ENCODE peak calls at places on chromosomes 7 and 10, in eight cellular contexts. V, E, B, R, N, C, D and K are unnamed samples. For H3K36me3 and H3K4me1, the result is how much of the 10 kb centered on the place peaks cover.

GRCh38 chr10:122446668-122447410 is 7.6 kb upstream of the ARMS2 start:
- DNase-seq in D (no peak), B (no peak), V (no peak), N (peak), C (no peak), R (no peak), E (no peak), K (no peak)

GRCh38 chr10:62172465-62172864 is 96.2 kb downstream of the RTKN2 start:
- DNase-seq in C (no peak), B (no peak), N (no peak), V (no peak), D (no peak), R (no peak), E (no peak), K (no peak)

GRCh38 chr7:4102231-4102841 is 579.8 kb upstream of the FOXK1 start:
- DNase-seq in V (no peak), R (no peak), B (no peak), N (no peak), C (no peak), E (no peak), D (no peak), K (no peak)

GRCh38 chr7:100198266-100198665 is 20.5 kb downstream of the STAG3 start:
- DNase-seq in V (no peak), R (no peak), E (no peak), C (no peak), B (no peak), D (no peak), N (no peak), K (no peak)

GRCh38 chr10:29493697-29494096 is 141.1 kb downstream of the SVIL start:
- DNase-seq in B (no peak), E (no peak), V (no peak), R (no peak), N (no peak), D (no peak), C (no peak), K (no peak)

GRCh38 chr7:7474436-7474835 is 61.2 kb downstream of the COL28A1 start:
- DNase-seq in C (no peak), E (no peak), B (no peak), N (no peak), V (no peak), D (no peak), R (no peak), K (no peak)

GRCh38 chr10:97534746-97535367 is 36.1 kb downstream of the UBTD1 start:
- DNase-seq in C (no peak), R (no peak), N (peak), B (no peak), D (no peak), E (no peak), V (peak), K (no peak)

GRCh38 chr7:152369518-152369917 is 66.3 kb downstream of the KMT2C start:
- DNase-seq in B (no peak), N (no peak), R (no peak), V (no peak), D (no peak), C (no peak), E (no peak), K (no peak)

GRCh38 chr10:131204406-131205152 is 106.9 kb downstream of the TCERG1L start:
- DNase-seq in B (no peak), D (peak), R (no peak), N (peak), E (no peak), C (no peak), V (no peak), K (no peak)

GRCh38 chr10:108597657-108598319 is 1325.5 kb downstream of the XPNPEP1 start:
- DNase-seq in C (no peak), D (no peak), N (peak), V (no peak), R (no peak), E (no peak), B (no peak), K (no peak)

GRCh38 chr10:36717118-36717517 is 408.3 kb upstream of the ANKRD30A start:
- DNase-seq in R (no peak), B (no peak), V (no peak), D (no peak), E (no peak), C (no peak), N (no peak), K (no peak)

GRCh38 chr10:103443475-103444185 is 8.5 kb downstream of the CALHM2 start:
- DNase-seq in N (no peak), E (no peak), C (no peak), R (no peak), D (no peak), V (no peak), B (no peak), K (no peak)

GRCh38 chr10:128092454-128092853 is 33.8 kb downstream of the MKI67 start:
- DNase-seq in C (no peak), V (no peak), R (no peak), D (no peak), B (no peak), E (no peak), N (peak), K (no peak)

GRCh38 chr10:48594371-48594770 is 10.5 kb downstream of the ARHGAP22 start:
- DNase-seq in C (no peak), N (no peak), R (no peak), D (no peak), B (no peak), E (no peak), V (no peak), K (no peak)

GRCh38 chr10:72175166-72175565 is 40.6 kb upstream of the ANAPC16 start:
- DNase-seq in R (no peak), D (no peak), B (no peak), N (no peak), C (no peak), V (no peak), E (no peak), K (no peak)

GRCh38 chr10:86914734-86915133 is 42.7 kb downstream of the MMRN2 start:
- DNase-seq in B (no peak), C (no peak), D (no peak), V (no peak), E (no peak), R (no peak), N (no peak), K (no peak)

GRCh38 chr10:12634532-12634931 is 285.2 kb downstream of the CAMK1D start:
- DNase-seq in C (no peak), R (no peak), V (no peak), B (no peak), D (no peak), N (no peak), E (no peak), K (no peak)

GRCh38 chr7:150857276-150858055 is 5.1 kb downstream of the AOC1 start:
- DNase-seq in B (no peak), N (peak), D (no peak), C (no peak), E (no peak), V (no peak), R (peak), K (no peak)

GRCh38 chr10:89238956-89239713 is 12.4 kb downstream of the LIPA start:
- DNase-seq in D (no peak), C (no peak), R (no peak), V (peak), E (no peak), N (no peak), B (no peak), K (no peak)

GRCh38 chr10:102593074-102593803 is 51.0 kb upstream of the TRIM8 start:
- DNase-seq in R (no peak), V (no peak), B (no peak), D (no peak), E (no peak), C (no peak), N (peak), K (peak)

GRCh38 chr10:131547129-131547799 is 235.7 kb upstream of the TCERG1L start:
- DNase-seq in C (no peak), B (no peak), V (no peak), N (no peak), R (no peak), E (no peak), D (no peak), K (no peak)

GRCh38 chr7:139602143-139602722 is 78.7 kb downstream of the CLEC2L start:
- DNase-seq in C (no peak), N (no peak), B (no peak), V (peak), D (no peak), E (no peak), R (no peak), K (no peak)

GRCh38 chr10:87961314-87961713 is 97.9 kb downstream of the PTEN start:
- DNase-seq in C (no peak), N (no peak), D (no peak), B (no peak), E (no peak), V (no peak), R (no peak), K (peak)

GRCh38 chr10:117797286-117797685 is 249.5 kb downstream of the RAB11FIP2 start:
- DNase-seq in D (no peak), C (peak), V (no peak), R (no peak), N (no peak), B (no peak), E (no peak), K (no peak)

GRCh38 chr7:75971961-75972763 is 22.2 kb downstream of the TMEM120A start:
- DNase-seq in N (peak), E (peak), R (no peak), B (peak), C (peak), V (peak), D (no peak), K (no peak)

GRCh38 chr10:60967854-60968484 is 24.0 kb upstream of the RHOBTB1 start:
- DNase-seq in B (no peak), E (no peak), N (no peak), D (no peak), C (no peak), V (no peak), R (no peak), K (no peak)

GRCh38 chr10:32937824-32938482 is 20.1 kb downstream of the ITGB1 start:
- DNase-seq in D (no peak), V (peak), R (no peak), E (no peak), B (no peak), N (no peak), C (no peak), K (peak)

GRCh38 chr10:58278962-58279307 is 10.0 kb downstream of the CISD1 start:
- DNase-seq in V (no peak), N (no peak), E (no peak), D (no peak), C (no peak), R (no peak), B (no peak), K (no peak)

GRCh38 chr10:106612381-106612780 is 552.1 kb downstream of the SORCS1 start:
- DNase-seq in V (no peak), C (no peak), N (no peak), E (no peak), R (no peak), B (no peak), D (no peak), K (no peak)

GRCh38 chr7:70356975-70357374 is 758.7 kb downstream of the AUTS2 start:
- DNase-seq in E (no peak), C (no peak), V (no peak), B (no peak), N (no peak), R (peak), D (no peak), K (no peak)

GRCh38 chr7:132475037-132475668 is 101.1 kb downstream of the PLXNA4 start:
- DNase-seq in R (no peak), C (no peak), B (no peak), E (no peak), V (no peak), D (no peak), N (peak), K (no peak)

GRCh38 chr10:110919349-110919931 is at the start of gene SHOC2:
- DNase-seq in N (peak), E (peak), V (peak), B (peak), C (peak), R (peak), D (peak), K (peak)

GRCh38 chr10:86042161-86042560 is 324.4 kb downstream of the GRID1 start:
- DNase-seq in N (no peak), C (no peak), E (no peak), D (no peak), R (no peak), V (no peak), B (no peak), K (no peak)

GRCh38 chr10:5919568-5919967 is 29.5 kb downstream of the FBH1 start:
- DNase-seq in B (no peak), E (no peak), C (no peak), R (no peak), V (no peak), D (no peak), N (no peak), K (no peak)

GRCh38 chr10:5927306-5927705 is 37.3 kb downstream of the FBH1 start:
- DNase-seq in B (no peak), D (no peak), E (no peak), C (no peak), R (no peak), V (no peak), N (no peak), K (no peak)

GRCh38 chr10:5929442-5929841 is 39.4 kb downstream of the FBH1 start:
- DNase-seq in C (no peak), B (no peak), N (no peak), D (no peak), V (no peak), E (no peak), R (no peak), K (no peak)

GRCh38 chr10:5921746-5922145 is 31.7 kb downstream of the FBH1 start:
- DNase-seq in D (no peak), V (no peak), R (no peak), E (no peak), N (no peak), B (no peak), C (no peak), K (no peak)

GRCh38 chr10:5924889-5925288 is 34.8 kb downstream of the FBH1 start:
- DNase-seq in N (no peak), V (no peak), B (no peak), D (no peak), C (no peak), E (no peak), R (no peak), K (no peak)
- H3K36me3 ChIP-seq in N (half or more), V (half or more), B (half or more), D (half or more), C (under half), E (half or more), R (under half), K (half or more)

GRCh38 chr10:31752167-31752566 is 176.5 kb downstream of the ARHGAP12 start:
- DNase-seq in R (no peak), V (no peak), D (no peak), C (no peak), E (no peak), B (no peak), N (no peak), K (no peak)

GRCh38 chr10:31749981-31750850 is 178.4 kb downstream of the ARHGAP12 start:
- DNase-seq in N (no peak), V (peak), E (peak), D (no peak), R (no peak), C (peak), B (peak), K (peak)

GRCh38 chr10:31749293-31749692 is 179.3 kb downstream of the ARHGAP12 start:
- DNase-seq in E (no peak), B (peak), V (no peak), N (no peak), C (no peak), D (no peak), R (no peak), K (no peak)

GRCh38 chr10:31753681-31754080 is 174.9 kb downstream of the ARHGAP12 start:
- DNase-seq in E (no peak), C (no peak), D (no peak), V (no peak), N (no peak), B (no peak), R (no peak), K (no peak)

DNA sequence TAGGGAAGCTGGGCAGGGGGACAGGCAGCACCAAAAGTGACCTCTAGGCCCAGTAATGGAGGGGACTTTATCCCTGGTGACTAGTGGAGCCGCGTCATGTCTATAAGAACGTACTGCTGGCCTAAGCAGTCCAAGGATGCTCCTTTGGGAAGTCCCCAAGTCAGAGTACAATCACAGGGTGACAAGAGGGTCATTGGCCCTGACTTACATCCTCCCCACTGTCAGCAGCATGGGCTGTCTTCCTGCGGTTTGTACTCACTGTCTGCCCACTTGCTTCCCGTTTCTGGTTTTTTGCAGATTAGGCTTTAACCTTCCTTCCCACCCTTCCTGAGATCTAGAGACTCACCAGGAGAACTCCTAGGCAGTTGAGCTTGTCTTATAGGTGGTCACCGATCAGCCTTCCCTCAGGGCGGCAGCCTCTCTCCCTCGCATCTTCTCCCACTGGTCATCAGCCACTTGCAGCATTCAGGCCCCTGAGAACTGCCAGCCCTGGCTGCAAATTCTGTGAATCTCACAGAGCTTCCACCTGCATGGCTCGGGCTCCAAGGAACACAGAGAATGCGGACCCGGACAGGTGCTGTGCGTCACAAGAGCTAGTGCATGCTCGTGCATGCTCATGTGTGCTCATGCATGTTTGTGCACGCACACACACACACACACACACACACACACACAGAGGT is 177.1 kb downstream of the ARHGAP12 start:
- DNase-seq in E (no peak), C (no peak), N (no peak), B (peak), D (no peak), V (no peak), R (no peak), K (no peak)
- H3K4me1 ChIP-seq in E (under half), C (under half), N (under half), B (under half), D (under half), V (under half), R (under half), K (under half)

GRCh38 chr7:23404546-23405239 is 65.6 kb downstream of the IGF2BP3 start:
- DNase-seq in E (no peak), V (no peak), D (no peak), B (no peak), N (no peak), R (no peak), C (no peak), K (no peak)
- H3K36me3 ChIP-seq in E (under half), V (under half), D (under half), B (under half), N (half or more), R (under half), C (under half), K (under half)

GRCh38 chr7:1004018-1004880 is 21.3 kb downstream of the CYP2W1 start:
- DNase-seq in R (no peak), B (no peak), D (no peak), V (no peak), N (no peak), E (no peak), C (no peak), K (no peak)
- H3K4me1 ChIP-seq in R (under half), B (under half), D (under half), V (under half), N (under half), E (under half), C (under half), K (under half)

GRCh38 chr7:49453486-49453885 is 320.0 kb upstream of the VWC2 start:
- DNase-seq in C (no peak), D (no peak), B (no peak), R (no peak), E (no peak), V (no peak), N (no peak), K (no peak)
- H3K36me3 ChIP-seq in C (under half), D (under half), B (under half), R (under half), E (under half), V (under half), N (under half), K (under half)